ENCODE peak calls at places on chromosomes 16 and 17, in four cellular contexts. One of them, this sample, is unnamed.

GRCh38 chr16:69315486-69316311 is 4.5 kb downstream of the VPS4A start:
- DNase-seq in A549: no peak
- DNase-seq in kidney epithelial cell: no peak
- DNase-seq in lung: no peak
- DNase-seq in this sample: no peak

GRCh38 chr16:68235882-68236803 is at the start of gene ESRP2:
- DNase-seq in lung: peak
- DNase-seq in A549: no peak
- DNase-seq in kidney epithelial cell: no peak
- DNase-seq in this sample: no peak

GRCh38 chr17:76641501-76641900 is 2.1 kb downstream of the ST6GALNAC1 start:
- DNase-seq in A549: peak
- DNase-seq in lung: no peak
- DNase-seq in kidney epithelial cell: no peak
- DNase-seq in this sample: no peak

GRCh38 chr17:8869416-8869815 is 1.9 kb upstream of the PIK3R6 start:
- DNase-seq in lung: no peak
- DNase-seq in kidney epithelial cell: no peak
- DNase-seq in A549: no peak
- DNase-seq in this sample: no peak

GRCh38 chr17:71110326-71110725 is 941.0 kb downstream of the KCNJ2 start:
- DNase-seq in lung: no peak
- DNase-seq in A549: no peak
- DNase-seq in kidney epithelial cell: peak
- DNase-seq in this sample: no peak

GRCh38 chr16:4377573-4378146 is 6.0 kb downstream of the VASN start:
- DNase-seq in lung: no peak
- DNase-seq in A549: no peak
- DNase-seq in kidney epithelial cell: no peak
- DNase-seq in this sample: no peak

GRCh38 chr17:32494621-32495346 is 8.0 kb downstream of the CDK5R1 start:
- DNase-seq in kidney epithelial cell: no peak
- DNase-seq in A549: no peak
- DNase-seq in lung: no peak
- DNase-seq in this sample: no peak

GRCh38 chr17:16652847-16653366 is 743 bp downstream of the ZNF624 start:
- DNase-seq in kidney epithelial cell: no peak
- DNase-seq in A549: no peak
- DNase-seq in lung: no peak
- DNase-seq in this sample: no peak

GRCh38 chr16:82888616-82889015 is 261.8 kb downstream of the CDH13 start:
- DNase-seq in kidney epithelial cell: peak
- DNase-seq in A549: no peak
- DNase-seq in lung: no peak
- DNase-seq in this sample: peak

GRCh38 chr17:80111702-80112470 is 10.5 kb downstream of the GAA start:
- DNase-seq in A549: peak
- DNase-seq in kidney epithelial cell: no peak
- DNase-seq in lung: no peak
- DNase-seq in this sample: no peak
- TF ChIP-seq CTCF in A549: no peak
- TF ChIP-seq CTCF in kidney epithelial cell: peak
- TF ChIP-seq CTCF in lung: no peak
- TF ChIP-seq CTCF in this sample: no peak

GRCh38 chr17:79401704-79402075 is 209.2 kb downstream of the RBFOX3 start:
- DNase-seq in lung: no peak
- DNase-seq in A549: no peak
- DNase-seq in kidney epithelial cell: no peak
- DNase-seq in this sample: no peak

GRCh38 chr17:79399610-79400144 is 211.2 kb downstream of the RBFOX3 start:
- DNase-seq in A549: no peak
- DNase-seq in lung: no peak
- DNase-seq in kidney epithelial cell: no peak
- DNase-seq in this sample: no peak

GRCh38 chr17:79402275-79402674 is 208.6 kb downstream of the RBFOX3 start:
- DNase-seq in lung: no peak
- DNase-seq in A549: no peak
- DNase-seq in kidney epithelial cell: no peak
- DNase-seq in this sample: no peak

GRCh38 chr17:79398441-79398840 is 212.4 kb downstream of the RBFOX3 start:
- DNase-seq in A549: no peak
- DNase-seq in lung: no peak
- DNase-seq in kidney epithelial cell: no peak
- DNase-seq in this sample: no peak

DNA sequence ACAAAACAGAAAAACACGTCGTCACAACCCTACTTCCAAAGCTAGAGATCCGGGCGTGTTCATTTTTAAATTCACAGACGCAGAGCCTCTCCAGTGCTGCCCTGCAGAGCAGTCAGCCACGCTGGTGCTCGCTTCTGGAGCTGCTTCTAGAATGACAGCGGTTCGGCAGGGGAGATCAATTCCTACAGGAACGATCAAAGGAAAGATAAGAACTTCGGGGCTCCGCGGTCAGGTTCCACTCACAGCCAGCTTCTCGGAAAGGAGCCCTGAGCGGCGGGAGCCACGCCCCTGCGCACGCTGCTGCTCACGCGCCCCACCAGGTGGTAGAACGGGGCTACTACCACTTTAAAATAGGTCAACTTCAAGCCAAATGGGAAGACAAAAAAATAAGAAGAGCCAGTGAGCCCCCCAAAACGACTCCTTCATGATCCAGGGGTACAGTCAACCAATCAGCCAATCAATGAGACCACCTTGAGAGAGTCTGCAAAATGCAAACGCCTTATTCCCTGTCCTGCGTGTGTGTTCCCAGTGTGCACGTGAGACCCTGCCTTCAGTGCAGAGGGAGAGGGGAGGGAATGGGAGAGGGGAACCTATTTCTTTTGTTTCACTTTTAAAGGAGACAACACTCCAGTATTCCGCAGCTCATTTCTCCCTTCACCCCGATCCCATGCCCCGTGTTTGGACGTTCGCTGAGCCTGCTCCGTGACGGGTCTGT is 209.7 kb downstream of the RBFOX3 start:
- DNase-seq in kidney epithelial cell: no peak
- DNase-seq in lung: peak
- DNase-seq in A549: peak
- DNase-seq in this sample: no peak
- H3K4me3 ChIP-seq in kidney epithelial cell: no peak
- H3K4me3 ChIP-seq in lung: no peak
- H3K4me3 ChIP-seq in A549: peak
- H3K4me3 ChIP-seq in this sample: peak

GRCh38 chr16:56795011-56795410 is 65.1 kb downstream of the NUP93 start:
- DNase-seq in A549: no peak
- DNase-seq in lung: no peak
- DNase-seq in kidney epithelial cell: peak
- DNase-seq in this sample: no peak
- TF ChIP-seq CTCF in A549: no peak
- TF ChIP-seq CTCF in lung: no peak
- TF ChIP-seq CTCF in kidney epithelial cell: no peak
- TF ChIP-seq CTCF in this sample: no peak

GRCh38 chr17:73643846-73644144 is 450 bp downstream of the SDK2 start:
- DNase-seq in A549: no peak
- DNase-seq in lung: no peak
- DNase-seq in kidney epithelial cell: no peak
- DNase-seq in this sample: no peak
- H3K4me3 ChIP-seq in A549: peak
- H3K4me3 ChIP-seq in lung: peak
- H3K4me3 ChIP-seq in kidney epithelial cell: no peak
- H3K4me3 ChIP-seq in this sample: no peak

GRCh38 chr17:28427372-28427771 is 21.4 kb upstream of the SLC46A1 start:
- DNase-seq in kidney epithelial cell: no peak
- DNase-seq in A549: no peak
- DNase-seq in lung: no peak
- DNase-seq in this sample: no peak

GRCh38 chr17:28421775-28422305 is 15.8 kb upstream of the SLC46A1 start:
- DNase-seq in kidney epithelial cell: no peak
- DNase-seq in A549: no peak
- DNase-seq in lung: no peak
- DNase-seq in this sample: no peak

GRCh38 chr17:28425206-28425605 is 19.2 kb upstream of the SLC46A1 start:
- DNase-seq in lung: no peak
- DNase-seq in A549: no peak
- DNase-seq in kidney epithelial cell: no peak
- DNase-seq in this sample: no peak

GRCh38 chr17:28426081-28426519 is 20.1 kb upstream of the SLC46A1 start:
- DNase-seq in A549: peak
- DNase-seq in lung: no peak
- DNase-seq in kidney epithelial cell: no peak
- DNase-seq in this sample: no peak
- TF ChIP-seq CTCF in A549: no peak
- TF ChIP-seq CTCF in lung: no peak
- TF ChIP-seq CTCF in kidney epithelial cell: peak
- TF ChIP-seq CTCF in this sample: peak

DNA sequence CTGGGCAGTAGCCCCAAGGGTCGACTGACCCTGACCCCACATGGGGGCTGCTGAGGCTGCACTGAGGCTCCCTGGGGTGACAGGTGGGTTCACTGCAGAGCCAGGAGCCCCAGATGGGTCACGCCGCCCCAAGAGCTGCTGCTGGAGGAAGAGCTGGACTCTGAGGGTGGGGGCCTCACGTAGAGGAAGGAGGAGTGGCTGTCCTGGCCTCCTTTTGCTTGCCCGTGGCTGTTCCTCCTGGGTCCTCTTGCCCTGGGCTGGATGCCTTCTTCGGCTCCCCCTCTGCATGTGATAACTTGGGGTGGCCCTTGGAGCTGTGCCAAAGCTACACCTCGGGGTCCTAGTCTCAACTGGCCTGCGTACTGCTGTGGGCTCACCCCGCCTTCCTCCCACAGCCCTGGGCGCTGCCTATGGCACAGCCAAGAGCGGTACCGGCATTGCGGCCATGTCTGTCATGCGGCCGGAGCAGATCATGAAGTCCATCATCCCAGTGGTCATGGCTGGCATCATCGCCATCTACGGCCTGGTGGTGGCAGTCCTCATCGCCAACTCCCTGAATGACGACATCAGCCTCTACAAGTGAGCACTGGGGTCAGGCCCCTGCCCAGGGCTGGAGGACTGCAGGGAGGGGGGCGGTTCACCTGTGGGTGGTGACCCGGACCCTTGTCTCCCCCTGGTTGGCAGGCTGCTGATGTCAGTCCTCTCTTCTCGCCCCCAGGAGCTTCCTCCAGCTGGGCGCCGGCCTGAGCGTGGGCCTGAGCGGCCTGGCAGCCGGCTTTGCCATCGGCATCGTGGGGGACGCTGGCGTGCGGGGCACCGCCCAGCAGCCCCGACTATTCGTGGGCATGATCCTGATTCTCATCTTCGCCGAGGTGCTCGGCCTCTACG is 1.1 kb upstream of the AMDHD2 start:
- DNase-seq in lung: peak
- DNase-seq in A549: no peak
- DNase-seq in kidney epithelial cell: no peak
- DNase-seq in this sample: no peak
- H3K4me3 ChIP-seq in lung: no peak
- H3K4me3 ChIP-seq in A549: no peak
- H3K4me3 ChIP-seq in kidney epithelial cell: no peak
- H3K4me3 ChIP-seq in this sample: no peak